ENCODE peak calls at places on chromosomes 3 and 15, in ten cellular contexts. Q is hepatocyte, V is OCI-LY7, Y is dorsolateral prefrontal cortex, U is uterus, P is spleen, R is Peyer's patch, B is brain microvascular endothelial cell, F is transverse colon, S is left lung. L is an unnamed sample.

GRCh38 chr3:61682671-61683408 is 121.5 kb downstream of the PTPRG start:
- DNase-seq in Q (peak; percentile 24), V (no peak), Y (no peak), U (no peak), P (no peak), R (no peak), B (no peak), F (no peak), S (no peak), L (no peak)

GRCh38 chr3:79103305-79103704 is 664.5 kb downstream of the ROBO1 start:
- DNase-seq in Q (no peak), V (no peak), Y (no peak), U (no peak), P (no peak), R (no peak), B (no peak), F (no peak), S (no peak), L (no peak)

GRCh38 chr3:140164922-140165590 is 230.1 kb downstream of the CLSTN2 start:
- DNase-seq in Q (no peak), V (no peak), Y (no peak), U (no peak), P (no peak), R (no peak), B (peak; percentile 7), F (no peak), S (no peak), L (no peak)

GRCh38 chr15:89307791-89308190 is 26.8 kb downstream of the POLG start:
- DNase-seq in Q (no peak), V (no peak), Y (no peak), U (no peak), P (no peak), R (no peak), B (peak; percentile 63), F (no peak), S (no peak), L (no peak)

GRCh38 chr3:194269610-194270145 is 81.5 kb downstream of the CPN2 start:
- DNase-seq in Q (peak; percentile 37), V (no peak), Y (no peak), U (peak; percentile 79), P (peak; percentile 89), R (peak; percentile 57), B (peak; percentile 40), F (peak; percentile 64), S (peak; percentile 88), L (peak; percentile 49)

GRCh38 chr15:39084683-39085530 is 496.0 kb upstream of the THBS1 start:
- DNase-seq in Q (no peak), V (no peak), Y (no peak), U (peak; percentile 65), P (no peak), R (no peak), B (peak; percentile 14), F (peak; percentile 23), S (no peak), L (no peak)

GRCh38 chr15:98856540-98856907 is 151.1 kb downstream of the PGPEP1L start:
- DNase-seq in Q (no peak), V (no peak), Y (no peak), U (no peak), P (no peak), R (no peak), B (peak; percentile 75), F (no peak), S (no peak), L (no peak)

GRCh38 chr3:197809356-197810020 is 18.4 kb downstream of the LRCH3 start:
- DNase-seq in Q (peak; percentile 12), V (no peak), Y (no peak), U (no peak), P (no peak), R (no peak), B (peak; percentile 44), F (no peak), S (no peak), L (no peak)

GRCh38 chr15:40430271-40430805 is 10.4 kb upstream of the BAHD1 start:
- DNase-seq in Q (no peak), V (no peak), Y (no peak), U (no peak), P (no peak), R (no peak), B (no peak), F (peak; percentile 69), S (no peak), L (no peak)

GRCh38 chr3:156477306-156477705 is 77.6 kb downstream of the SSR3 start:
- DNase-seq in Q (no peak), V (no peak), Y (no peak), U (no peak), P (no peak), R (no peak), B (no peak), F (no peak), S (no peak), L (no peak)

GRCh38 chr3:99499235-99499798 is 139.1 kb upstream of the COL8A1 start:
- DNase-seq in Q (peak; percentile 54), V (peak; percentile 15), Y (no peak), U (no peak), P (no peak), R (no peak), B (peak; percentile 75), F (no peak), S (no peak), L (no peak)

GRCh38 chr3:64685800-64686445 is 1.9 kb downstream of the ADAMTS9 start:
- DNase-seq in Q (peak; percentile 94), V (no peak), Y (peak; percentile 72), U (peak; percentile 97), P (peak; percentile 86), R (peak; percentile 84), B (peak; percentile 93), F (peak; percentile 89), S (peak; percentile 92), L (peak; percentile 71)

GRCh38 chr15:57537072-57537471 is 54.6 kb upstream of the MYZAP start:
- DNase-seq in Q (peak; percentile 51), V (no peak), Y (peak; percentile 65), U (peak; percentile 50), P (no peak), R (no peak), B (peak; percentile 69), F (no peak), S (no peak), L (no peak)

GRCh38 chr3:32340039-32340438 is 51.6 kb upstream of the CMTM7 start:
- DNase-seq in Q (peak; percentile 79), V (peak; percentile 64), Y (no peak), U (no peak), P (no peak), R (peak; percentile 54), B (peak; percentile 43), F (no peak), S (no peak), L (no peak)

GRCh38 chr3:45087155-45087554 is 59.0 kb downstream of the CDCP1 start:
- DNase-seq in Q (no peak), V (no peak), Y (no peak), U (peak; percentile 35), P (no peak), R (no peak), B (no peak), F (no peak), S (no peak), L (no peak)

GRCh38 chr3:11509175-11510000 is 134.3 kb downstream of the VGLL4 start:
- DNase-seq in Q (peak; percentile 88), V (peak; percentile 11), Y (peak; percentile 55), U (peak; percentile 87), P (no peak), R (peak; percentile 74), B (peak; percentile 89), F (peak; percentile 63), S (no peak), L (no peak)
- H3K27ac ChIP-seq in Q (peak overlapping the region; percentile 78), V (peak overlapping the region; percentile 68), Y (peak overlapping the region; percentile 73), U (peak overlapping the region; percentile 76), P (no peak overlapping the region), R (peak overlapping the region; percentile 16), B (peak overlapping the region; percentile 74), F (peak overlapping the region; percentile 79), S (peak overlapping the region; percentile 83), L (peak overlapping the region; percentile 37)

DNA sequence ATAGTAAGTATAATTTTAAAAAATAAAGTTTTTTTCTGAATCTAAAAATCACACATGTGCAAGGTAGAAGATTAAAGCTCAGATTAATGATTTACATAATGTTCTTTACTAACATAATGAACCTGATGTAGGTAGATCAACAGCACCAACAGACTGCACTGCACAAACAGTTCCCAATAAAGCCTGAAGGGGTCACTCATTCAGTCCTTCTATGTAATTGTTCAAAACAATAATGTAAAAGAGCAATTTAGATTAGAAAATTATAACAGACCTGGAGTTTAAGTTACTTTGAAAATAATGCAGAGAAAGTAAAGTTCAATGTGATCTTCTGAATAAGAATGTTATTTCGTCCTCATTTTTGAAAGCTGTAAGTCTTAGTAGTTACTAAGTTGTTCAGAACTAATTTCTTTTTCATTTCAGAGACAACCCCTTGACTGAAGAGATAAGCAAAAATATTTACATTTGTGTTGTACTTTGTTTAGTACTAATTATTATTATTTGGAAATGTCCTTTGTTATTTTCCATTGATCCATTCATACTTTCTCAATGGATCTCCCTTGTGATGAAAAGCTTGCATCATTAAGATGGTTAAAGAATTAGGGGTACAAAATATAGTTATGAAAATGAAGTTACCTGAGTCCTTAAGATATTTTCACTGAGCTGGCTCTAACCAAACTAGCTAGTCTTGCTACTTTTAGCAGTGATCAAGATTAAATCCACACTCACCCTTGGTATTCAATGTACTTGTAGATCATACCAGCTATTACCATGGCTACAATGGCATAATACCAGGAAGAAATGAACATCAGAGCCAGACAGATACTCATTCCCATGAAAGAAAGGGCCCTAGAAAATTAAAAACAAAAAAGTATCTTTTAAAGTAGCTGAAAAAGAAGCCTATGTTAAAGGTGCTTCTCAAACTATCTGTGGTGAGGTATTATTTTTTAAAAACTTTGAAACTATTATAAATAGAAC is 16.8 kb downstream of the EMC4 start:
- DNase-seq in Q (peak; percentile 53), V (peak; percentile 57), Y (no peak), U (peak; percentile 25), P (no peak), R (no peak), B (peak; percentile 49), F (peak; percentile 18), S (no peak), L (no peak)
- TF ChIP-seq CTCF in Q (peak; percentile 67), V (peak; percentile 88), Y (peak; percentile 70), U (peak; percentile 70), P (peak; percentile 87), R (peak; percentile 82), B (peak; percentile 74), F (peak; percentile 75), S (peak; percentile 77), L (peak; percentile 83)

GRCh38 chr3:167691366-167691765 is 37.6 kb upstream of the WDR49 start:
- DNase-seq in Q (no peak), V (peak; percentile 52), Y (no peak), U (no peak), P (no peak), R (no peak), B (no peak), F (no peak), S (no peak), L (no peak)
- H3K27ac ChIP-seq in Q (no peak overlapping the region), V (peak overlapping the region; percentile 33), Y (no peak overlapping the region), U (no peak overlapping the region), P (no peak overlapping the region), R (no peak overlapping the region), B (no peak overlapping the region), F (no peak overlapping the region), S (no peak overlapping the region), L (no peak overlapping the region)

DNA sequence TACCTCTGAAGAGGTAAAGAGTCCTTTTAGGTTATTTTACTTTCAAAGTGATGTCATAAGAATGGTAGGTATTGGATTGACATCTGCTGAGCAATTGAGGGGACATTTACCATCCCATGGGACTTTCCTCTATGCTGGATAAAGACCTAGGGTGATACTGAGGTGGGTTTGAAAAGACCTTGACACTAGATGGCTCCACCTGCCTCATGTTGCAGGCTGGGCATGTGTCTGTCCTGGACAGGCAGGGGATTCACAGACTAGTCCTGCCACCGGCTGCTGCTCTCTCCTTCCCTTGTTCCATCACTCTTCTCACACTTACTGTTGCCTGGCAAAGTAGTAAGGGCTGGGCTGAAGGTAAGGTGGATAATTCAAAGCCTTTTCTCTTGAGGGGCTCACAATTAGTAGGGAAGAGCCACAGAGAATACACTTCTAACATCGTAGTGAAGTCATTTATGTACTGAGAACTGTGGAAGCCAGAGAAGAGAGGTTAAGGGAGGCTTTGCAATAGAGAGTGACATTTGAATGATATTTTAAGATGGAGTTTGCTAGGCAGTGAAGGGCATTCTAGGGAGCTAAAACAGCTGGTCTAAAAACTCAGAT is 27.7 kb downstream of the TRAK1 start:
- DNase-seq in Q (peak; percentile 75), V (peak; percentile 83), Y (peak; percentile 60), U (no peak), P (no peak), R (peak; percentile 75), B (peak; percentile 52), F (peak; percentile 42), S (no peak), L (no peak)
- TF ChIP-seq CTCF in Q (peak; percentile 54), V (peak; percentile 89), Y (peak; percentile 50), U (no peak), P (peak; percentile 34), R (peak; percentile 64), B (peak; percentile 66), F (peak; percentile 11), S (no peak), L (peak; percentile 68)